ENCODE peak calls at places on chromosomes 1 and 21, in ten cellular contexts. B is naive thymus-derived CD4-positive, alpha-beta T cell; G is fibroblast of lung; C is CD8-positive, alpha-beta memory T cell; M is ascending aorta; Y is endodermal cell; A is lower lobe of right lung; O is A549; K is CD4-positive, CD25-positive, alpha-beta regulatory T cell; N is tibial nerve. Z is an unnamed sample.
A peak's percentile ranks its signal among the peaks of the same experiment; 100 is the strongest.

GRCh38 chr1:221327954-221328353 is 413.9 kb downstream of the DUSP10 start:
- DNase-seq in B (no peak), G (no peak), C (no peak), M (no peak), Y (no peak), A (no peak), O (no peak), K (no peak), N (no peak), Z (no peak)

GRCh38 chr1:222334026-222334680 is 213.8 kb downstream of the HHIPL2 start:
- DNase-seq in B (no peak), G (peak; percentile 9), C (no peak), M (no peak), Y (no peak), A (no peak), O (no peak), K (no peak), N (no peak), Z (no peak)

GRCh38 chr1:3170566-3171453 is 101.8 kb downstream of the PRDM16 start:
- DNase-seq in B (no peak), G (peak; percentile 47), C (no peak), M (peak; percentile 72), Y (no peak), A (peak; percentile 79), O (no peak), K (no peak), N (peak; percentile 31), Z (no peak)

GRCh38 chr1:235857756-235858155 is 8.9 kb downstream of the LYST start:
- DNase-seq in B (no peak), G (no peak), C (no peak), M (no peak), Y (no peak), A (no peak), O (no peak), K (no peak), N (no peak), Z (no peak)

GRCh38 chr1:23908453-23909341 is 4.5 kb downstream of the CNR2 start:
- DNase-seq in B (no peak), G (no peak), C (no peak), M (no peak), Y (no peak), A (no peak), O (no peak), K (no peak), N (no peak), Z (no peak)

GRCh38 chr1:16921391-16922185 is at the start of gene CROCC:
- DNase-seq in B (peak; percentile 33), G (peak; percentile 22), C (peak; percentile 46), M (no peak), Y (peak; percentile 98), A (peak; percentile 48), O (no peak), K (no peak), N (no peak), Z (peak; percentile 77)

GRCh38 chr21:38260426-38260825 is 3.6 kb downstream of the KCNJ15 start:
- DNase-seq in B (no peak), G (no peak), C (no peak), M (no peak), Y (no peak), A (no peak), O (no peak), K (no peak), N (no peak), Z (no peak)

GRCh38 chr1:8238141-8239038 is 79.5 kb upstream of the SLC45A1 start:
- DNase-seq in B (no peak), G (peak; percentile 91), C (no peak), M (no peak), Y (no peak), A (no peak), O (peak; percentile 58), K (no peak), N (no peak), Z (no peak)

GRCh38 chr1:207754942-207755689 is 3.3 kb downstream of the CD46 start:
- DNase-seq in B (no peak), G (no peak), C (no peak), M (no peak), Y (no peak), A (no peak), O (no peak), K (no peak), N (no peak), Z (no peak)

GRCh38 chr1:154837034-154837678 is 32.9 kb downstream of the KCNN3 start:
- DNase-seq in B (no peak), G (no peak), C (no peak), M (no peak), Y (no peak), A (no peak), O (no peak), K (no peak), N (no peak), Z (no peak)

GRCh38 chr1:18217398-18218043 is 109.9 kb downstream of the IGSF21 start:
- DNase-seq in B (no peak), G (no peak), C (no peak), M (no peak), Y (peak; percentile 88), A (no peak), O (peak; percentile 19), K (no peak), N (peak; percentile 27), Z (peak; percentile 36)

GRCh38 chr1:18818036-18818435 is 41.4 kb downstream of the TAS1R2 start:
- DNase-seq in B (no peak), G (no peak), C (no peak), M (no peak), Y (peak; percentile 53), A (no peak), O (no peak), K (no peak), N (no peak), Z (no peak)

GRCh38 chr1:47885062-47885461 is 112.1 kb downstream of the TRABD2B start:
- DNase-seq in B (no peak), G (no peak), C (no peak), M (no peak), Y (no peak), A (no peak), O (no peak), K (no peak), N (no peak), Z (no peak)

GRCh38 chr1:197690074-197690473 is 85.2 kb downstream of the DENND1B start:
- DNase-seq in B (no peak), G (no peak), C (no peak), M (no peak), Y (no peak), A (no peak), O (no peak), K (no peak), N (no peak), Z (no peak)

GRCh38 chr1:23667411-23667810 is 24.2 kb upstream of the RPL11 start:
- DNase-seq in B (no peak), G (no peak), C (no peak), M (no peak), Y (no peak), A (no peak), O (no peak), K (no peak), N (no peak), Z (no peak)

GRCh38 chr1:99554727-99555126 is 91.2 kb upstream of the PALMD start:
- DNase-seq in B (no peak), G (no peak), C (no peak), M (no peak), Y (no peak), A (no peak), O (no peak), K (no peak), N (no peak), Z (no peak)

GRCh38 chr1:108661030-108661609 is at the start of gene HENMT1:
- DNase-seq in B (peak; percentile 89), G (peak; percentile 78), C (peak; percentile 92), M (no peak), Y (peak; percentile 89), A (peak; percentile 81), O (peak; percentile 19), K (peak; percentile 70), N (peak; percentile 23), Z (no peak)

GRCh38 chr1:156104065-156104810 is 10.3 kb upstream of the LMNA start:
- DNase-seq in B (no peak), G (peak; percentile 90), C (peak; percentile 52), M (no peak), Y (peak; percentile 73), A (peak; percentile 85), O (peak; percentile 87), K (peak; percentile 63), N (peak; percentile 63), Z (peak; percentile 45)

GRCh38 chr1:181499825-181500224 is 16.5 kb downstream of the CACNA1E start:
- DNase-seq in B (no peak), G (no peak), C (no peak), M (no peak), Y (peak; percentile 28), A (no peak), O (no peak), K (no peak), N (no peak), Z (no peak)

GRCh38 chr1:113027449-113027848 is 45.5 kb upstream of the LRIG2 start:
- DNase-seq in B (no peak), G (no peak), C (no peak), M (no peak), Y (peak; percentile 89), A (no peak), O (no peak), K (no peak), N (no peak), Z (no peak)
- H3K4me3 ChIP-seq in B (no peak overlapping the region), G (no peak overlapping the region), C (no peak overlapping the region), M (no peak overlapping the region), Y (no peak overlapping the region), A (no peak overlapping the region), O (no peak overlapping the region), K (no peak overlapping the region), N (no peak overlapping the region), Z (no peak overlapping the region)

DNA sequence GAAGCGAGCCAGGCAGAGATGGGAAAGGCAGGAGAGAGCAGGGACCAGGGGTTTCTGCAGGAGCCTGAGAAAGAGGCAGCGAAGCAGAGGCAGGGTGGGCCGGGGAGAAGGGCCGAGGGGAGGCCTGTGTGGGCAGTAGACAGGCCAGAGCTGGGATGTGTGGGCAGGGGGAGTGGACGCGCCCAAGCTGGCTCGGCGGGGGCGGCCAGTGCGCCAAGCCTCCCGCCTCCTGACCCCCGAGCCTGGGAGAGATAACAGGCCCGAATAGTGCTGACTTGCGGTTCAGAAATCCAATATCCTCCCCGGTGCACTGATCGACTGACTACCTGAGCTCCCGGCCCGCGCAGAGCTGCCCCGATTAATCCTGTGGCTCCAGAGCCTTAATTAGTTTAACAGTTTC is 41.9 kb downstream of the AHDC1 start:
- DNase-seq in B (no peak), G (no peak), C (no peak), M (no peak), Y (no peak), A (no peak), O (no peak), K (no peak), N (no peak), Z (no peak)
- H3K4me1 ChIP-seq in B (no peaks in the 10 kb centered on the region), G (peaks cover 71% of the 10 kb centered on the region), C (peaks cover 20% of the 10 kb centered on the region), M (peaks cover 55% of the 10 kb centered on the region), Y (peaks cover 41% of the 10 kb centered on the region), A (peaks cover 70% of the 10 kb centered on the region), O (peaks cover 79% of the 10 kb centered on the region), K (peaks cover 4% of the 10 kb centered on the region), N (peaks cover 82% of the 10 kb centered on the region), Z (peaks cover 3% of the 10 kb centered on the region)

GRCh38 chr21:44706026-44706705 is 5.2 kb downstream of the TSPEAR start:
- DNase-seq in B (no peak), G (no peak), C (no peak), M (no peak), Y (peak; percentile 76), A (no peak), O (no peak), K (no peak), N (no peak), Z (no peak)
- H3K4me3 ChIP-seq in B (no peak overlapping the region), G (no peak overlapping the region), C (no peak overlapping the region), M (no peak overlapping the region), Y (peak overlapping the region; percentile 29), A (no peak overlapping the region), O (no peak overlapping the region), K (no peak overlapping the region), N (no peak overlapping the region), Z (no peak overlapping the region)

GRCh38 chr1:67525053-67525760 is 95.0 kb upstream of the SERBP1 start:
- DNase-seq in B (no peak), G (no peak), C (no peak), M (no peak), Y (no peak), A (no peak), O (no peak), K (no peak), N (no peak), Z (no peak)
- H3K4me1 ChIP-seq in B (no peaks in the 10 kb centered on the region), G (no peaks in the 10 kb centered on the region), C (no peaks in the 10 kb centered on the region), M (no peaks in the 10 kb centered on the region), Y (no peaks in the 10 kb centered on the region), A (no peaks in the 10 kb centered on the region), O (no peaks in the 10 kb centered on the region), K (no peaks in the 10 kb centered on the region), N (no peaks in the 10 kb centered on the region), Z (peaks cover 2% of the 10 kb centered on the region)